ENCODE peak calls at places on chromosomes 5 and 9, in four cellular contexts. A is lower lobe of right lung, Q is tibial artery, H is cardiac muscle cell. V is an unnamed sample.
A peak's percentile ranks its signal among the peaks of the same experiment; 100 is the strongest.

GRCh38 chr5:79035237-79035636 is 34.2 kb downstream of the DMGDH start:
- DNase-seq in A (no peak), Q (no peak), H (no peak), V (no peak)

GRCh38 chr9:82273121-82273520 is 284.5 kb downstream of the SPATA31D1 start:
- DNase-seq in A (no peak), Q (no peak), H (no peak), V (no peak)

GRCh38 chr9:19732570-19732969 is 56.3 kb downstream of the SLC24A2 start:
- DNase-seq in A (no peak), Q (no peak), H (no peak), V (no peak)

GRCh38 chr5:33688041-33688980 is 203.5 kb downstream of the ADAMTS12 start:
- DNase-seq in A (no peak), Q (no peak), H (peak; percentile 24), V (peak; percentile 9)

GRCh38 chr5:33563983-33564908 is 123.5 kb downstream of the TARS1 start:
- DNase-seq in A (no peak), Q (no peak), H (peak; percentile 51), V (no peak)

GRCh38 chr9:133584559-133585476 is 24.4 kb downstream of the FAM163B start:
- DNase-seq in A (no peak), Q (no peak), H (peak; percentile 57), V (no peak)

GRCh38 chr5:15002183-15002582 is 130.6 kb upstream of the ANKH start:
- DNase-seq in A (no peak), Q (no peak), H (no peak), V (no peak)

GRCh38 chr5:143606043-143606752 is 202.7 kb upstream of the NR3C1 start:
- DNase-seq in A (no peak), Q (no peak), H (no peak), V (peak; percentile 55)

GRCh38 chr9:130451004-130451390 is 6.2 kb downstream of the ASS1 start:
- DNase-seq in A (no peak), Q (no peak), H (no peak), V (no peak)

GRCh38 chr9:111743275-111743674 is 51.5 kb downstream of the SHOC1 start:
- DNase-seq in A (no peak), Q (no peak), H (peak; percentile 72), V (peak; percentile 94)

GRCh38 chr5:123364443-123364842 is 58.8 kb downstream of the CEP120 start:
- DNase-seq in A (no peak), Q (no peak), H (no peak), V (no peak)

GRCh38 chr5:132059043-132059695 is 1.3 kb upstream of the IL3 start:
- DNase-seq in A (peak; percentile 36), Q (no peak), H (no peak), V (no peak)

GRCh38 chr5:181152406-181152805 is 5.0 kb downstream of the OR2V2 start:
- DNase-seq in A (no peak), Q (no peak), H (no peak), V (peak; percentile 66)

GRCh38 chr9:116482740-116483139 is 204.4 kb upstream of the TRIM32 start:
- DNase-seq in A (no peak), Q (no peak), H (no peak), V (no peak)

GRCh38 chr9:133087429-133088145 is 25.8 kb downstream of the CEL start:
- DNase-seq in A (no peak), Q (no peak), H (no peak), V (no peak)

DNA sequence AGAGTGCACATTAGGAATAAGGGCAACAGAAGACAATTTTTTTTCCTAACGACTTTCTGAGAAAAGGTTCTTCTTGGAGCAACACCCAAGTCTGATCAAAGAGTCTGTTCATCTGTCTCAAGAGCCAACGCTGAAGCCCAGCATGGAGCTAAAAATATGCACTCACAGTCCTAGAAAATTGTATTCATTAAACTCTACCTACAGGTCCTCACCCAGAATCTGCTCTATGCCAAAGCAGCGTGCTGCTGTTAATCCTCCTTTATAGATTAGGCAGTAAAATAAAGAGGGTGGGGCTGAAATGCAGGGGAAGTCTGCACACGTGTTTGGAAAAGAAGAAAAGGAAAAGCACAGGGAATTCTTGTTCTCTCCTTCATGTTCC is 121.4 kb upstream of the TMEM161B start:
- DNase-seq in A (no peak), Q (no peak), H (no peak), V (no peak)
- H3K27ac ChIP-seq in A (no peak overlapping the region), Q (no peak overlapping the region), H (no peak overlapping the region), V (no peak overlapping the region)

GRCh38 chr5:64417390-64417789 is 88.4 kb upstream of the RGS7BP start:
- DNase-seq in A (no peak), Q (no peak), H (no peak), V (no peak)
- TF ChIP-seq CTCF in A (no peak), Q (no peak), H (no peak), V (no peak)

GRCh38 chr9:105393576-105394344 is 54.1 kb upstream of the FSD1L start:
- DNase-seq in A (no peak), Q (no peak), H (no peak), V (no peak)

GRCh38 chr9:105401651-105402050 is 46.2 kb upstream of the FSD1L start:
- DNase-seq in A (no peak), Q (no peak), H (peak; percentile 67), V (no peak)

GRCh38 chr9:105403552-105404246 is 44.1 kb upstream of the FSD1L start:
- DNase-seq in A (no peak), Q (no peak), H (no peak), V (no peak)

GRCh38 chr9:105399117-105399516 is 48.7 kb upstream of the FSD1L start:
- DNase-seq in A (no peak), Q (no peak), H (no peak), V (no peak)
- H3K27me3 ChIP-seq in A (no peaks in the 10 kb centered on the region), Q (no peaks in the 10 kb centered on the region), H (no peaks in the 10 kb centered on the region), V (no peaks in the 10 kb centered on the region)

GRCh38 chr9:100111235-100111634 is 12.2 kb downstream of the INVS start:
- DNase-seq in A (peak; percentile 70), Q (peak; percentile 92), H (peak; percentile 98), V (peak; percentile 73)
- H3K27ac ChIP-seq in A (no peak overlapping the region), Q (peak overlapping the region; percentile 26), H (no peak overlapping the region), V (no peak overlapping the region)

DNA sequence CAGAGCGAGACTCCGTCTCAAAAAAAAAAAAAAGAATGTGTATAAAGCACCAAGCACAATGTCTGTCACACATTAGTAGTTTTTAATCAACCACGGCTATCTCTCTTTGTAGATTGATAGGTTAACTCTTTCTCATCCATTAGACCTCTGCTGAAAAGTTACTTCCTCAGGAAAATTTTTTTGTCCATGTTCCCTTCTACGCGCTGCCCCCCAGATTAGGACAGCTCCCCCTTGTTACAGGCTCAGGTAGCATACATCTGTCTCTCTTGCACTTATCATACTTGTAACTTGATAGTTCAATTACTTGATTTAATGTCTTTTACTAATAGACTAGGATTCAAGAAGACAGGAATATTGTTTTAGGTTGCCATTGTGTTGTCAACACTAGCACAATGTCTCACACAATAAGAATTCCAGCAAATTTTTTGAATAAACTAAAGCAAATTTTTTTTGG is 1.5 kb downstream of the SPDL1 start:
- DNase-seq in A (no peak), Q (no peak), H (no peak), V (no peak)
- TF ChIP-seq CTCF in A (no peak), Q (no peak), H (no peak), V (peak; percentile 17)